ENCODE peak calls at places on chromosomes 13 and 19, in four cellular contexts. H is astrocyte, S is mammary epithelial cell, B is hepatocyte. C is an unnamed sample.

GRCh38 chr13:113029487-113030258 is 60.7 kb downstream of the MCF2L start:
- DNase-seq in H (no peak), B (peak), S (no peak), C (peak)

GRCh38 chr13:91609353-91609752 is 210.9 kb downstream of the GPC5 start:
- DNase-seq in S (no peak), H (peak), B (peak), C (no peak)

GRCh38 chr13:68030152-68030809 is 800.1 kb upstream of the PCDH9 start:
- DNase-seq in B (no peak), H (no peak), S (no peak), C (no peak)

GRCh38 chr19:12666305-12667048 is at the start of the genes MAN2B1 and WDR83:
- DNase-seq in S (peak), B (peak), H (peak), C (peak)

GRCh38 chr19:35063940-35064818 is 22.7 kb downstream of the HPN start:
- DNase-seq in H (peak), B (peak), S (peak), C (no peak)

GRCh38 chr19:58361900-58362271 is 665 bp downstream of the ZNF497 start:
- DNase-seq in B (peak), H (peak), S (no peak), C (peak)

GRCh38 chr13:91187522-91187921 is 160.0 kb upstream of the MIR17HG start:
- DNase-seq in H (no peak), S (no peak), B (no peak), C (no peak)

GRCh38 chr13:99656092-99656745 is 154.9 kb downstream of the TM9SF2 start:
- DNase-seq in B (peak), S (peak), H (peak), C (peak)

GRCh38 chr19:51546650-51547396 is 15.4 kb upstream of the SIGLEC6 start:
- DNase-seq in B (no peak), S (no peak), H (peak), C (no peak)

GRCh38 chr19:4472174-4472974 is at the start of gene HDGFL2:
- DNase-seq in H (no peak), S (no peak), B (no peak), C (no peak)

GRCh38 chr13:65036999-65037398 is 2193.1 kb downstream of the PCDH9 start:
- DNase-seq in B (no peak), S (no peak), H (peak), C (no peak)

GRCh38 chr13:45367358-45367757 is 26.4 kb upstream of the TPT1 start:
- DNase-seq in B (peak), S (peak), H (peak), C (peak)

GRCh38 chr19:24159707-24160106 is 72.7 kb downstream of the ZNF254 start:
- DNase-seq in S (peak), B (peak), H (peak), C (no peak)

GRCh38 chr19:33403221-33403972 is 29.9 kb downstream of the CEBPG start:
- DNase-seq in S (no peak), H (no peak), B (peak), C (peak)

GRCh38 chr13:45865414-45865813 is 13.9 kb upstream of the SIAH3 start:
- DNase-seq in B (no peak), H (no peak), S (no peak), C (no peak)

GRCh38 chr13:112615391-112615790 is 27.4 kb upstream of the TUBGCP3 start:
- DNase-seq in H (no peak), B (no peak), S (peak), C (no peak)

GRCh38 chr19:41616785-41617621 is 9.9 kb downstream of the CEACAM4 start:
- DNase-seq in H (no peak), S (peak), B (peak), C (no peak)

GRCh38 chr19:44003461-44004134 is 841 bp downstream of the ZNF230 start:
- DNase-seq in B (peak), S (peak), H (no peak), C (peak)

GRCh38 chr13:41008349-41008980 is 10.7 kb downstream of the ELF1 start:
- DNase-seq in S (peak), B (peak), H (peak), C (no peak)

GRCh38 chr19:21322528-21322927 is 6.7 kb downstream of the ZNF708 start:
- DNase-seq in S (peak), B (no peak), H (peak), C (no peak)

GRCh38 chr19:4676955-4677731 is 7.0 kb upstream of the MYDGF start:
- DNase-seq in H (no peak), B (peak), S (no peak), C (no peak)

GRCh38 chr19:11261902-11262839 is at the start of gene DOCK6:
- DNase-seq in S (no peak), H (no peak), B (peak), C (peak)

GRCh38 chr13:44305845-44306244 is 67.8 kb upstream of the SERP2 start:
- DNase-seq in H (peak), B (no peak), S (peak), C (no peak)

GRCh38 chr13:100625447-100625846 is 36.9 kb upstream of the GGACT start:
- DNase-seq in B (no peak), S (no peak), H (peak), C (no peak)

GRCh38 chr19:30174357-30174645 is 197.9 kb upstream of the ZNF536 start:
- DNase-seq in B (no peak), S (no peak), H (no peak), C (no peak)
- TF ChIP-seq CTCF in B (no peak), S (no peak), H (no peak), C (no peak)

GRCh38 chr19:49017666-49018351 is 918 bp upstream of the LHB start:
- DNase-seq in H (peak), B (peak), S (no peak), C (peak)
- TF ChIP-seq CTCF in H (peak), B (peak), S (peak), C (peak)

GRCh38 chr13:52070929-52071523 is 46.5 kb downstream of the UTP14C start:
- DNase-seq in S (peak), B (no peak), H (peak), C (peak)
- TF ChIP-seq CTCF in S (peak), B (no peak), H (no peak), C (peak)

GRCh38 chr13:75038315-75038881 is 443.6 kb downstream of the TBC1D4 start:
- DNase-seq in B (no peak), H (no peak), S (no peak), C (no peak)
- TF ChIP-seq CTCF in B (no peak), H (no peak), S (no peak), C (no peak)

GRCh38 chr13:66618702-66619101 is 611.4 kb downstream of the PCDH9 start:
- DNase-seq in B (peak), H (peak), S (peak), C (no peak)
- TF ChIP-seq CTCF in B (peak), H (peak), S (peak), C (peak)

DNA sequence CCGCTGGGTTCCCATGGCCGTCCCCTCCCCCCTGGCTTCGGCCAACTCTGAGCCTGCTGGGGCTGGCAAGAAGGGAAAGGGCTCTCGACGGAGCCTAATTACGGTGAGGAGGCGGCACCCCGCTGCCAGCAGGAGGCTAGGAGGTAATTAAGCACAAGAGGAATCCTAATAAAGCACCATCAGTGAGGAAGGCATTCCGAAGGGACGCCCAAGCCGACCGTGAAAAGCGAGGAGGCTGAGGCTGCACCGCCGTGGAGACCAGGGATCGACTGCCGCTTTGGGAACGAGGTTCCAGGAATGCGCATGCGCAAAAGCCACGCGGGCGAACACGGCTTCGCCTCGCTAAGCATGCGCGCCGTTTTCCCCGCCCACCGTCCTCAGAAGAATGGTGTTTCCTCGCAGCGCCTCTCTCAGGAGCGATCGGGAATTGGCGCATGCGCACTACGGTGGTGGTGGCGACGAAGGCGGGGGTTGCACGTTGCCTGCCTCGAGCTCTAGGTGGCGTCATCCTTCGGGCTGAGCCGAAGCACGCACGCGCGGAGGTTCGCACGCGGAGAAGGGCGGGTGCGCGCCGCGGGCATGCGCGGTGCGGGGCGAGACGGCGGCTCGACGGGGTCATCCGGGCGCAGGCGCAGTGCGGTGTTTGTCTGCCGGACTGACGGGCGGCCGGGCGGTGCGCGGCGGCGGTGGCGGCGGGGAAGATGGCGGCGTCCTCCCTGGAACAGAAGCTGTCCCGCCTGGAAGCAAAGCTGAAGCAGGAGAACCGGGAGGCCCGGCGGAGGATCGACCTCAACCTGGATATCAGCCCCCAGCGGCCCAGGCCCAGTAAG is at the start of gene MAP2K7:
- DNase-seq in B (peak), H (peak), S (peak), C (peak)
- TF ChIP-seq CTCF in B (peak), H (peak), S (peak), C (peak)

DNA sequence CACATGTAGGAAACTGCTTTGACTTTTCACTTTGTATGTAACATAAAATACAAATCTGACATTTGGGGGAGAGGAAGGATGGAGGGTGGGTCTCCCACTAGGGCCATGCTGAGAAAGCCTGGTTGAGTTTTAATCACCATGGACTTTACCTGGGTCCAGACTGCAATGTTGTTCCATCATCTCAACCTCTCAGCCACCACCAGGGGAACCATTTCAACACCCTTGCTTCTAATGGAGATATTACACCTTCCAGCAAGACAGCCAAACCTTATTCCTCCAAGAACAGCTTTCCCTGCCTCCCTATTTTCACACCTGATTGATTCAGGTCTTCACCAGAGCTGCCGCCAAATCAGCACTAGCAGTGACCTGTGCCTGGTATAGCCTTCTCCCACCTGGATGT is 56.0 kb downstream of the ZAR1L start:
- DNase-seq in S (no peak), H (no peak), B (no peak), C (no peak)
- TF ChIP-seq CTCF in S (peak), H (peak), B (no peak), C (no peak)

DNA sequence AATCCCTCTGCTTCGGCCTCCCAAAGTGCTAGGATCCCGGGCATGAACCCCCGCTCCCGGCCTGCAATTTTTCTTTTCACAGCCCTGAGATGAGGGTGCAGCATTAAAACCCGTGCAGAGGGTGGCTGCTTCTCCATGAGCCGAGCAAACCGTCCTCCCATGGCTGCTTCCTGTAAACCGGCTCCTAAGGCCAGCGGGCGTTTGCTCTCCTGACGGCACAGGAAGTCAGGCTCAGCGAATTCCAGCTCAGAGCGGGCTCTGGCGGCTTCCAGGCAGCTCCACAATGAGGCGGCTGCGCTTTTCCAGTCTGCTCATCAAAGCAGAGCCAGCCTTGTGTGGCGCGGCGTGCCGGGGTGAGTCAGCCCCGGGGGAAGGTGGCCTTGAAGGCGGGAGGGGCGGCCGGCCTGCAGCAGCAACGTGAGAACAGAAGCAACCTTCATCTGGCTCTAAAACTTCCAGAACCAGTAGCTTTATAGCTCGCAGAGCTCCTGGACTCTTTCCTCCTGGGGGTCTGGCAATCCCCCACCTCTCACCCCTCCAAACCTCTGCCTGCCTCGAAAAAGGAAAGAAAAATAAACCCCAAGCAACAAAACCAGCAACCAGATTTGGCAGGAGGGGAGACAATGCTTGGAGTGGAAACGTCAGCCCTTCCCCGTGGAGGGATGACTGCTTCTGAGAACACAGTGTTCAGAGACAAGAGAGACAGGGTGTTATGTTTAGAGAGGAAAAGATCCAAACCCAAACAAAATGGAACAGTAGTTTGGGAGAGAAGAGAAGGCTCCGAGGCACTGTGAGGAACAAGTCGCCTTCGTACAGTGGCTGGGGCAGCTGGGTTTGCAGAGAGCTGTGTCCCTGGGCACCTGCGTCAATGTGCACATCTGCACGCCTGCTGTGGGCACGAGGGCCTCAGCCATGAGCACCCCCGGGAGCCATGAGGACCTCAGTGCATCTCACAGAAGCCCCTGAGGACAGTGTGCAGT is 67.8 kb downstream of the GADD45B start:
- DNase-seq in S (peak), H (peak), B (peak), C (peak)
- TF ChIP-seq CTCF in S (peak), H (no peak), B (peak), C (no peak)

GRCh38 chr13:22915442-22916082 is 265.2 kb upstream of the SGCG start:
- DNase-seq in H (peak), B (peak), S (peak), C (no peak)
- TF ChIP-seq CTCF in H (no peak), B (no peak), S (no peak), C (no peak)

DNA sequence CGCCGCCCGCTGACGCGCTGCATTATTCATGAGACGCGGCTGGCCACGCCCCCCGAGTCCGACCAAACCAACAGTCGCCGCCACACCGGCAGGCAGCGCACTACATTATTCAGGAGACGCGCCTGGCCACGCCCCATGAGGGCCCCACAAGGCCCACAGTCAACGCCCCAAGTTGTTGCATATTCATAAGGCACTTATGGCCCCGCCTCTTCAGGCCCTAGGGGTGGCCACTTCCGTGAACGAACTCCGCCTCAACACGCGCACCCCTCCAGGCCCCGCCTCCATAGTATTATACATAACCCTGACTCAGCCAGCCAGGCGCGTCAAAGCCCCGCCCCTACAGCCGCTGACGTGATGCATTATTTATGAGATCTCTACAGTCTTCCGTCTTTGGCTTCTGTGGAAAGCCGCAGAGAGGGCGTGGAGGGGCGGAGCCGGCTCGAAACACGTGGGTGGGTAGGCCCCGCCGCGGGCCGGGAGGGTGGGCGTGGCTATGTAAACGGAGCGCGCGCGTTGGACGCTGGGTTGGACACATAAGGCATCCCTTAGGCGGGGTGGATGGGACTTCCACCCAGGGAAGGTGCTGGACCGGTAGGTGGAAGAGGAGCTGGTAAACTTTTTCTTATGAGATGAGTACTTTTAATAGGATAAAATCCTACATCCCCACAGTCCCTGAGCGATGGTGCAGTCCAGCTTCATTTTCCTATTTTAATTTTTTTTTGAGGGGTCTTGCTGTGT is 423 bp upstream of the ELL start:
- DNase-seq in B (peak), H (peak), S (peak), C (peak)
- TF ChIP-seq CTCF in B (no peak), H (no peak), S (peak), C (no peak)

C was measured in GM13977.